ENCODE peak calls at places on chromosomes 4 and X, in ten cellular contexts. P is ovary, T is HepG2, V is fibroblast of mammary gland, Q is fibroblast of lung, D is tibial nerve, B is hepatocyte, C is PC-9, R is SK-N-SH, U is left lung. Z is an unnamed sample.

GRCh38 chrX:120791013-120791643 is 84.5 kb downstream of the CT47B1 start:
- DNase-seq in R (no peak), P (peak; percentile 78), B (peak; percentile 31), Q (peak; percentile 79), V (peak; percentile 87), T (no peak), U (peak; percentile 36), D (peak; percentile 16), C (peak; percentile 61), Z (peak; percentile 46)

GRCh38 chrX:20252392-20253231 is 14.1 kb downstream of the RPS6KA3 start:
- DNase-seq in R (peak; percentile 35), Q (peak; percentile 24), V (peak; percentile 60), D (no peak), U (peak; percentile 54), P (no peak), B (peak; percentile 28), T (peak; percentile 35), C (no peak), Z (no peak)

GRCh38 chr4:34363842-34364241 is 1880.5 kb downstream of the ARAP2 start:
- DNase-seq in V (no peak), R (no peak), T (no peak), C (no peak), Q (no peak), B (no peak), D (no peak), U (no peak), P (no peak), Z (no peak)

GRCh38 chr4:124523816-124524215 is 188.7 kb downstream of the ANKRD50 start:
- DNase-seq in V (no peak), P (no peak), B (no peak), C (no peak), R (no peak), U (no peak), T (no peak), Q (no peak), D (no peak), Z (no peak)

GRCh38 chr4:18180122-18180521 is 158.6 kb upstream of the LCORL start:
- DNase-seq in P (no peak), U (no peak), B (no peak), C (no peak), R (no peak), Q (no peak), T (no peak), D (no peak), V (no peak), Z (no peak)

GRCh38 chrX:19127649-19128168 is 5.4 kb upstream of the ADGRG2 start:
- DNase-seq in Q (no peak), B (no peak), P (no peak), D (no peak), C (no peak), U (no peak), V (peak; percentile 87), R (no peak), T (no peak), Z (no peak)

GRCh38 chrX:38970074-38970473 is 168.8 kb downstream of the MID1IP1 start:
- DNase-seq in U (no peak), T (no peak), C (no peak), V (no peak), Q (no peak), R (no peak), P (no peak), B (no peak), D (no peak), Z (no peak)

GRCh38 chr4:108787106-108787505 is 24.3 kb upstream of the ETNPPL start:
- DNase-seq in V (no peak), B (no peak), P (no peak), T (no peak), Q (no peak), R (no peak), C (no peak), U (no peak), D (no peak), Z (no peak)

GRCh38 chr4:8409271-8410065 is 31.1 kb downstream of the ACOX3 start:
- DNase-seq in T (no peak), Q (no peak), D (no peak), C (no peak), P (no peak), V (peak; percentile 37), B (no peak), U (peak; percentile 60), R (peak; percentile 52), Z (no peak)

GRCh38 chrX:134258202-134258601 is 21.2 kb downstream of the CCDC160 start:
- DNase-seq in B (no peak), Q (no peak), V (no peak), T (no peak), P (no peak), D (no peak), C (no peak), R (no peak), U (no peak), Z (no peak)

GRCh38 chr4:11119474-11119873 is 309.2 kb downstream of the HS3ST1 start:
- DNase-seq in R (no peak), P (no peak), V (no peak), C (no peak), U (no peak), T (no peak), B (no peak), D (no peak), Q (no peak), Z (no peak)

GRCh38 chr4:142452132-142452855 is 393.8 kb downstream of the INPP4B start:
- DNase-seq in P (no peak), B (no peak), D (no peak), T (no peak), C (no peak), V (peak; percentile 73), Q (peak; percentile 64), R (no peak), U (no peak), Z (peak; percentile 16)

GRCh38 chr4:150591904-150592303 is 10.0 kb downstream of the MAB21L2 start:
- DNase-seq in V (no peak), T (no peak), D (no peak), B (no peak), Q (no peak), C (no peak), R (no peak), P (no peak), U (no peak), Z (no peak)

GRCh38 chr4:54085284-54085683 is 14.7 kb upstream of the GSX2 start:
- DNase-seq in D (no peak), C (peak; percentile 56), B (no peak), V (peak; percentile 97), Q (peak; percentile 82), T (peak; percentile 91), U (no peak), R (no peak), P (no peak), Z (peak; percentile 69)

DNA sequence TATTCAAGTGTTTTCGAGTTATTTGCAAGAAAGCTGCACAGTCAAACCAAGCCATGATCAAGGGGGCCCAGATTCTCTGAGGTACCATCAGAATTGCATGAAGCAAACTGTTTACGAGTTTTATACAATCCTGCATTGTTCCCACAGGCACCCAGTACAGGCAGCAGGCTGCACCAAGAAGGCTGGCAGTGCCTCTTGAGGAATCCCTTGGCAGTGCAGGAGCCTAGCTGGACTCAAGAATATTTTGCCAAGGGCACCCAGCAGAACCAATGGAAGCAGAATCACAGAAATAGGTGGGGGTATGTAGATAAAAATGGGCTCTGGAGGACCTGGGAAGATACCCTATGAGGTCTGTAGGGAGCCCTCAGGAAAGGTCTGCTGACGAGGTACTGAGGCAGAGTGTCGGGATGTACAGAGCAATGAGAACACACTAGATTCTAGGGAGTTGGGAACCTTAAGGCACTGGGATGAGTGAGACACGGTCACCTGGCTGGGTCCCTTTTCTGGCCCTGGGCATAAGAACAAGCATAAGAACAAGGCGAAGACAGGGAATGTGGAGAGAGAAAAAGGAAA is 2.5 kb upstream of the PLP1 start:
- DNase-seq in B (peak; percentile 27), U (no peak), T (peak; percentile 1), P (no peak), Q (peak; percentile 25), D (no peak), R (peak; percentile 28), C (no peak), V (peak; percentile 54), Z (peak; percentile 10)
- TF ChIP-seq CTCF in B (peak; percentile 33), U (no peak), T (peak; percentile 9), P (no peak), Q (peak; percentile 41), D (peak; percentile 56), R (peak; percentile 69), C (peak; percentile 64), V (peak; percentile 51), Z (peak; percentile 61)

DNA sequence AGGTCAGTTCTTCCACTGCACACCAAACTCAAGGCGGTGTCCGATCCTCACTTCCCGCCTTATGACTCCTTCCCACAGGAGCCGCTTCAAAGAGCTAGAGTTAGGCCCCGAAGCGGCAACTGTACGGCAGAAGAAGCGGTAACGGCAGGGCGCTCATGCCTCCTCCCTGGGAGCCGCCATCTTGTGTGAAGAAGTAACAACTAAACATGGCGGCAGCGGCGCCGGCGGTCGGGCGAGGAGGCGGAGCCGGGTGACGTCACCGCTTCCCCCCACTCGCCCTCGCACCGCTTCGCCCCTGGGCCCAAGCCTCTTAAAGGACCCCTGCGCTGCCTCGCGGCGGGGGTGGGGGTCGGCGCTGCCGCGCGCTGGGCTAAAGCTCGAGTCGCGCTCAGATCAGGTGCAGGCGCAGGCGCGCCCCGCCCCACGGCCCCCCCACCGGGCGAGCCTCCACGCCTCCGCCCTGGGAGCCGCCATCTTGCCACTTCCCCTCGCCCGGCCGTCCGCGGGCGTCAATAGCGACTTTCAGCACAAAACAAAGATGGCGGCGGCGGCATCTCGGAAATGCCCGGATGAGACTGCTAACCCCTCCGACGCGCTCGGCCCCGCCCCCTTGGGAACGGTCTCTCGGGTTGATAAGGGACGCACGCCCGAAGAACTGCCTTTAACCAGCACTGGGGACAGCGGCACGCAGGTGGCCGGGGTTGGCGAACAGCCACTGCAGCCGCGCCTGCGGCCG is at the start of gene HCFC1:
- DNase-seq in R (peak; percentile 90), U (peak; percentile 95), C (peak; percentile 75), V (peak; percentile 86), Q (peak; percentile 85), D (peak; percentile 79), B (peak; percentile 93), T (peak; percentile 75), P (peak; percentile 97), Z (peak; percentile 54)
- H3K4me3 ChIP-seq in R (peak within 1 kb of the TSS; percentile 90), U (peak within 1 kb of the TSS; percentile 72), C (peak within 1 kb of the TSS; percentile 92), V (peak within 1 kb of the TSS; percentile 95), Q (peak within 1 kb of the TSS; percentile 81), D (peak within 1 kb of the TSS; percentile 82), B (peak within 1 kb of the TSS; percentile 85), T (peak within 1 kb of the TSS; percentile 90), P (peak within 1 kb of the TSS; percentile 83), Z (peak within 1 kb of the TSS; percentile 92)

GRCh38 chr4:71553605-71554004 is 214.8 kb downstream of the SLC4A4 start:
- DNase-seq in R (peak; percentile 0), B (peak; percentile 46), T (no peak), V (peak; percentile 45), U (no peak), Q (peak; percentile 41), C (no peak), P (no peak), D (no peak), Z (peak; percentile 52)
- TF ChIP-seq CTCF in R (peak; percentile 49), B (peak; percentile 57), T (peak; percentile 42), V (peak; percentile 49), U (peak; percentile 26), Q (peak; percentile 60), C (peak; percentile 43), P (no peak), D (peak; percentile 43), Z (peak; percentile 69)

DNA sequence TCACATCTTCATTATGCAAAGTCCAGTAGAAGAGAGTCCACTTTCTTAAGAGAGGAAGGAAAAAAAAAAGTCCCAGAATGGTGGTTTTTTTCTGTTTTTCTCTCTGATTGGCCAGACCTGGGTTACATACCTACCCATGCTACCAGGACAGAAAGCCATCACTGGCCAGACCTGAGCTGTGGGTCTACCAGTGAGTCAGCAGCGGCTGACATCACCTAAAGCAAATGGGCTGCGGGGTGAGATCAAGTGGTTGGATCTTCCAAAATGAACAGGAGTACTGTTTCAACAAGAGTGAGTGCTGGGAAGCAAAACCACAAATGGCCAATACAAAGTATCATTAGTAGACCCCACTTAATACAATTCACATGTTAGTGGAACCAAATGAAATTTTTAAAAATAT is 1.6 kb upstream of the NDST3 start:
- DNase-seq in D (no peak), Q (peak; percentile 63), U (no peak), C (no peak), V (peak; percentile 10), T (no peak), R (peak; percentile 11), B (peak; percentile 16), P (no peak), Z (no peak)
- H3K4me3 ChIP-seq in D (no peak overlapping the region), Q (peak overlapping the region; percentile 61), U (no peak overlapping the region), C (peak overlapping the region; percentile 57), V (no peak overlapping the region), T (no peak overlapping the region), R (peak overlapping the region; percentile 80), B (no peak overlapping the region), P (no peak overlapping the region), Z (no peak overlapping the region)

Z was measured in AG09309.